ENCODE peak calls at places on chromosome 22, in six cellular contexts. A, M, C, W, I and H are unnamed samples.

GRCh38 chr22:22478450-22478849 is 30.1 kb downstream of the ZNF280B start:
- DNase-seq in I (no peak), A (peak; percentile 43), M (no peak), W (no peak), C (no peak), H (no peak)

GRCh38 chr22:27617214-27617881 is 184.2 kb downstream of the MN1 start:
- DNase-seq in W (peak; percentile 7), C (no peak), A (no peak), M (no peak), I (no peak), H (no peak)

GRCh38 chr22:48919851-48920589 is 907.7 kb downstream of the BRD1 start:
- DNase-seq in I (no peak), C (no peak), M (no peak), W (no peak), A (no peak), H (no peak)

GRCh38 chr22:27499121-27499520 is 302.4 kb downstream of the MN1 start:
- DNase-seq in I (no peak), M (no peak), W (peak; percentile 31), C (no peak), A (no peak), H (no peak)

GRCh38 chr22:35467788-35468187 is 67.8 kb downstream of the MCM5 start:
- DNase-seq in W (peak; percentile 90), C (no peak), A (no peak), I (no peak), M (peak; percentile 74), H (no peak)

GRCh38 chr22:50010676-50011446 is 1.7 kb downstream of the IL17REL start:
- DNase-seq in M (no peak), A (no peak), W (no peak), C (no peak), I (no peak), H (no peak)

GRCh38 chr22:36334838-36335603 is 52.7 kb downstream of the MYH9 start:
- DNase-seq in M (no peak), A (peak; percentile 30), W (no peak), I (no peak), C (no peak), H (no peak)

GRCh38 chr22:46187862-46188261 is 37.5 kb downstream of the PPARA start:
- DNase-seq in W (no peak), C (peak; percentile 19), I (no peak), A (no peak), M (no peak), H (no peak)

GRCh38 chr22:21952586-21953571 is at the start of gene PPM1F:
- DNase-seq in I (peak; percentile 46), A (peak; percentile 100), M (peak; percentile 99), C (no peak), W (peak; percentile 81), H (no peak)

GRCh38 chr22:25582946-25583345 is 18.5 kb downstream of the GRK3 start:
- DNase-seq in W (peak; percentile 1), A (no peak), C (no peak), I (no peak), M (no peak), H (no peak)

GRCh38 chr22:46825145-46825544 is 62.7 kb downstream of the TBC1D22A start:
- DNase-seq in I (no peak), M (peak; percentile 3), A (no peak), C (no peak), W (no peak), H (no peak)

GRCh38 chr22:36049678-36049997 is 21.0 kb upstream of the RBFOX2 start:
- DNase-seq in C (no peak), W (no peak), A (no peak), I (no peak), M (no peak), H (no peak)

GRCh38 chr22:48510599-48510998 is 1317.1 kb downstream of the BRD1 start:
- DNase-seq in W (no peak), M (no peak), A (no peak), C (no peak), I (no peak), H (no peak)

GRCh38 chr22:44382461-44383038 is 69.8 kb upstream of the SHISAL1 start:
- DNase-seq in C (no peak), A (no peak), I (no peak), W (no peak), M (no peak), H (no peak)

GRCh38 chr22:49740242-49740641 is 87.4 kb downstream of the BRD1 start:
- DNase-seq in A (no peak), M (no peak), W (no peak), I (no peak), C (no peak), H (no peak)

GRCh38 chr22:44752285-44753188 is at the start of gene ARHGAP8:
- DNase-seq in W (no peak), M (peak; percentile 74), A (no peak), C (no peak), I (no peak), H (no peak)

GRCh38 chr22:31098633-31099110 is 8.7 kb downstream of the SELENOM start:
- DNase-seq in C (no peak), M (peak; percentile 58), W (no peak), I (no peak), A (peak; percentile 77), H (no peak)

GRCh38 chr22:47328550-47329243 is 566.2 kb downstream of the TBC1D22A start:
- DNase-seq in M (peak; percentile 34), I (no peak), A (peak; percentile 40), W (peak; percentile 87), C (peak; percentile 95), H (no peak)

GRCh38 chr22:49977578-49977977 is 17.0 kb downstream of the PIM3 start:
- DNase-seq in I (no peak), M (peak; percentile 7), C (no peak), W (no peak), A (no peak), H (no peak)

GRCh38 chr22:44192098-44192810 is 11.5 kb downstream of the PARVG start:
- DNase-seq in I (peak; percentile 15), W (peak; percentile 14), M (peak; percentile 70), C (peak; percentile 60), A (peak; percentile 60), H (no peak)

GRCh38 chr22:39135092-39135896 is 17.2 kb downstream of the CBX7 start:
- DNase-seq in I (peak; percentile 50), W (peak; percentile 39), M (peak; percentile 90), A (peak; percentile 64), C (peak; percentile 7), H (no peak)

GRCh38 chr22:27139935-27140493 is 482.6 kb downstream of the MIAT start:
- DNase-seq in C (no peak), I (no peak), M (peak; percentile 62), W (peak; percentile 68), A (no peak), H (no peak)

GRCh38 chr22:26534874-26535470 is 22.7 kb upstream of the TFIP11 start:
- DNase-seq in M (no peak), A (no peak), C (no peak), W (no peak), I (no peak), H (no peak)

GRCh38 chr22:40463727-40464126 is 93.3 kb downstream of the SGSM3 start:
- DNase-seq in A (no peak), W (no peak), C (no peak), M (no peak), I (no peak), H (no peak)

GRCh38 chr22:20128902-20129746 is 2.5 kb upstream of the ZDHHC8 start:
- DNase-seq in A (peak; percentile 92), W (peak; percentile 33), C (no peak), M (no peak), I (no peak), H (no peak)

GRCh38 chr22:33018232-33018864 is 39.8 kb downstream of the SYN3 start:
- DNase-seq in A (peak; percentile 50), M (peak; percentile 80), C (peak; percentile 18), I (peak; percentile 34), W (peak; percentile 26), H (no peak)

GRCh38 chr22:38826386-38826785 is 17.4 kb downstream of the NPTXR start:
- DNase-seq in W (no peak), C (no peak), M (no peak), I (no peak), A (no peak), H (no peak)

GRCh38 chr22:32520612-32521011 is 46.0 kb downstream of the FBXO7 start:
- DNase-seq in I (no peak), W (no peak), M (no peak), A (no peak), C (no peak), H (no peak)

GRCh38 chr22:49398646-49399045 is 429.0 kb downstream of the BRD1 start:
- DNase-seq in I (no peak), W (no peak), C (no peak), M (no peak), A (no peak), H (no peak)

GRCh38 chr22:46628756-46629155 is 8.6 kb downstream of the GRAMD4 start:
- DNase-seq in A (no peak), C (no peak), W (no peak), I (no peak), M (no peak), H (no peak)

GRCh38 chr22:29733362-29734322 is 13.8 kb downstream of the CABP7 start:
- DNase-seq in M (peak; percentile 83), W (no peak), C (no peak), I (no peak), A (peak; percentile 43), H (no peak)
- TF ChIP-seq POLR2AphosphoS5 in M (no peak), W (no peak), C (no peak), I (no peak), A (peak; percentile 33), H (no peak)

DNA sequence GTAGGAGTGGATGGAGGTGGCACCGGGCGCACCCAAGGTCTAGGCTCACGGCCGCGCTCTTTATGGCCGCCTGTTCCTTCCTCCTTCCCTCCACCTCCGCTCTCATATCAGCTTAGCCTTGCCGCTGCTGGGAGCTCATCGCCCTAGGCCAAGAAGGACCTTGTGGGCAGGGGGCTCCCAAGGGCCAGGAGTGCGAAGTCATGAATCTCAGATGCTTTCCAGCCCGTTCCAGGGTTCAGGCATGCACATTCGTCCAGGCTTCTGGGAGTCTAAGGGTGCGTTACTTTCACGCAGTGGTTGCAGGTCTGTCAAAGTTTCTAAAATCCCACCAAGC is 4.1 kb upstream of the GALR3 start:
- DNase-seq in C (no peak), M (no peak), I (no peak), A (no peak), W (no peak), H (no peak)
- H3K4me3 ChIP-seq in C (no peak overlapping the region), M (no peak overlapping the region), I (peak overlapping the region; percentile 35), A (no peak overlapping the region), W (no peak overlapping the region), H (no peak overlapping the region)

DNA sequence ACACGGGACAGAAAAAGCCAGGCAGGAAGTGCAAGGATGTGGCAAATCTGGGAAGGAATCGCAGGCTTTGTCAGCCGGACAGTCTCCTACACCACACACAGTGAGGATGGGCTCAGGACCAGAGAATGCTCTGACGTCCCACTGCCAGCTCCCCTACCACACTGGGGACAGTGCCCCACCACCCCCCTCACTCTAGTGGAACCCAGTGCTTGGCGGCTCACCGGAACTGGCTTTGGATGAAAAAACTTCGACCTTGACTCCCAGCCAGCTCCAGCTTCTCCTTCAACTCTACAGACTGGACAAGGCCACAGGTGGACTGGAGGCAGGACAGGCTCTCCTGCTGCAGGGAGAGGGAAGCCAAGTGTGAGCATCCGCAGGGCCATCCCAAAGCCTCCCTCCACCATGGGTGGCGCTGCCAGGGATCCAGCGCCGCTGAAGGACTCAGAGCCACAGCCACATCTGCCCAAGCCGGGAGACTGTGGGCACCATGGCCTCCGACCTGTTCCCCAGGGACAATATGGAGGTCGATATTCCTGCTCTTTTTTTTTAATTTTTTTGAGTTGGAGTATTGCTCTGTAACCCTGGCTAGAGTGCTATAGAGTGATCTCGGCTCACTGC is 24.0 kb downstream of the SERHL2 start:
- DNase-seq in W (no peak), C (no peak), M (no peak), I (no peak), A (no peak), H (no peak)
- H3K9ac ChIP-seq in W (no peak overlapping the region), C (no peak overlapping the region), M (no peak overlapping the region), I (no peak overlapping the region), A (peak overlapping the region; percentile 26), H (no peak overlapping the region)

GRCh38 chr22:29580200-29580810 is 608 bp downstream of the NIPSNAP1 start:
- DNase-seq in A (no peak), M (peak; percentile 62), W (no peak), C (no peak), I (no peak), H (no peak)
- TF ChIP-seq POLR2AphosphoS5 in A (no peak), M (no peak), W (no peak), C (no peak), I (peak; percentile 77), H (no peak)